ENCODE peak calls at places on chromosomes 6 and 20, in nine cellular contexts. Y is fibroblast of villous mesenchyme, J is LNCaP clone FGC, A is Peyer's patch, I is lung, F is OCI-LY7, X is fibroblast of the aortic adventitia, H is AG10803, O is suprapubic skin. E is an unnamed sample.
A peak's percentile ranks its signal among the peaks of the same experiment; 100 is the strongest.

GRCh38 chr6:79240509-79240908 is 6.0 kb upstream of the HMGN3 start:
- DNase-seq in I (no peak), H (no peak), Y (peak; percentile 21), A (no peak), J (no peak), X (no peak), F (no peak), O (no peak), E (peak; percentile 58)

GRCh38 chr6:11368760-11369159 is 136.3 kb upstream of the NEDD9 start:
- DNase-seq in Y (no peak), A (no peak), F (no peak), O (no peak), X (no peak), H (no peak), J (no peak), I (no peak), E (no peak)

GRCh38 chr20:48724891-48725588 is 102.8 kb downstream of the PREX1 start:
- DNase-seq in O (no peak), J (no peak), X (no peak), F (no peak), Y (no peak), H (no peak), I (no peak), A (no peak), E (no peak)

GRCh38 chr20:44405246-44405645 is 49.7 kb downstream of the HNF4A start:
- DNase-seq in O (no peak), X (no peak), I (no peak), A (peak; percentile 62), F (no peak), J (no peak), H (peak; percentile 18), Y (no peak), E (no peak)

GRCh38 chr6:80468398-80468797 is 361.9 kb downstream of the BCKDHB start:
- DNase-seq in Y (no peak), A (no peak), F (no peak), X (no peak), H (no peak), J (no peak), I (no peak), O (no peak), E (no peak)

GRCh38 chr20:8020314-8021079 is 936 bp upstream of the TMX4 start:
- DNase-seq in I (no peak), J (no peak), X (no peak), A (no peak), H (peak; percentile 15), Y (peak; percentile 55), O (no peak), F (peak; percentile 82), E (no peak)

GRCh38 chr20:53767206-53767924 is 173.7 kb upstream of the ZNF217 start:
- DNase-seq in J (no peak), A (no peak), H (no peak), X (no peak), F (no peak), Y (no peak), O (no peak), I (no peak), E (no peak)

GRCh38 chr6:34115396-34116314 is 30.2 kb downstream of the GRM4 start:
- DNase-seq in H (no peak), J (no peak), Y (peak; percentile 29), I (no peak), O (no peak), A (no peak), X (peak; percentile 15), F (peak; percentile 43), E (peak; percentile 27)

GRCh38 chr6:32069460-32069859 is 31.2 kb downstream of the CYP21A2 start:
- DNase-seq in H (no peak), J (no peak), F (no peak), A (no peak), I (no peak), X (no peak), O (no peak), Y (no peak), E (no peak)

GRCh38 chr6:13368716-13369115 is 40.4 kb upstream of the TBC1D7 start:
- DNase-seq in X (peak; percentile 58), F (no peak), H (peak; percentile 66), O (no peak), J (no peak), Y (peak; percentile 25), I (no peak), A (no peak), E (no peak)

GRCh38 chr6:98458713-98459112 is 375.7 kb upstream of the POU3F2 start:
- DNase-seq in O (no peak), X (no peak), I (no peak), H (no peak), Y (no peak), F (no peak), J (no peak), A (no peak), E (no peak)

GRCh38 chr6:158467923-158468322 is 92.0 kb upstream of the TMEM181 start:
- DNase-seq in X (no peak), A (no peak), F (no peak), J (no peak), H (no peak), Y (no peak), I (no peak), O (no peak), E (no peak)

GRCh38 chr6:158460602-158461092 is 99.2 kb upstream of the TMEM181 start:
- DNase-seq in O (no peak), J (no peak), F (no peak), X (peak; percentile 57), Y (peak; percentile 70), I (no peak), A (no peak), H (peak; percentile 78), E (peak; percentile 73)

GRCh38 chr6:158461954-158462353 is 97.9 kb upstream of the TMEM181 start:
- DNase-seq in A (no peak), J (no peak), O (no peak), F (no peak), I (no peak), Y (peak; percentile 71), H (no peak), X (no peak), E (peak; percentile 76)

GRCh38 chr6:158465747-158466146 is 94.1 kb upstream of the TMEM181 start:
- DNase-seq in A (no peak), H (no peak), J (no peak), O (no peak), F (no peak), Y (no peak), X (no peak), I (no peak), E (no peak)

GRCh38 chr6:158464483-158464882 is 95.4 kb upstream of the TMEM181 start:
- DNase-seq in I (no peak), Y (no peak), H (no peak), J (no peak), X (no peak), F (no peak), A (no peak), O (no peak), E (no peak)
- H3K4me3 ChIP-seq in I (no peak overlapping the region), Y (no peak overlapping the region), H (no peak overlapping the region), J (no peak overlapping the region), X (no peak overlapping the region), F (no peak overlapping the region), A (no peak overlapping the region), O (no peak overlapping the region), E (no peak overlapping the region)

GRCh38 chr6:107421696-107422256 is 37.6 kb downstream of the PDSS2 start:
- DNase-seq in J (peak; percentile 69), X (no peak), I (no peak), Y (no peak), F (no peak), A (no peak), O (no peak), H (no peak), E (no peak)

GRCh38 chr6:107414246-107414645 is 45.1 kb downstream of the PDSS2 start:
- DNase-seq in J (peak; percentile 50), Y (no peak), O (no peak), X (peak; percentile 63), H (no peak), A (no peak), I (no peak), F (no peak), E (no peak)

GRCh38 chr6:107416179-107416578 is 43.2 kb downstream of the PDSS2 start:
- DNase-seq in O (no peak), A (no peak), I (no peak), Y (peak; percentile 11), F (no peak), X (no peak), H (no peak), J (no peak), E (no peak)

GRCh38 chr6:107419747-107420146 is 39.6 kb downstream of the PDSS2 start:
- DNase-seq in A (no peak), Y (no peak), X (no peak), J (no peak), I (no peak), H (peak; percentile 42), F (no peak), O (no peak), E (peak; percentile 36)

DNA sequence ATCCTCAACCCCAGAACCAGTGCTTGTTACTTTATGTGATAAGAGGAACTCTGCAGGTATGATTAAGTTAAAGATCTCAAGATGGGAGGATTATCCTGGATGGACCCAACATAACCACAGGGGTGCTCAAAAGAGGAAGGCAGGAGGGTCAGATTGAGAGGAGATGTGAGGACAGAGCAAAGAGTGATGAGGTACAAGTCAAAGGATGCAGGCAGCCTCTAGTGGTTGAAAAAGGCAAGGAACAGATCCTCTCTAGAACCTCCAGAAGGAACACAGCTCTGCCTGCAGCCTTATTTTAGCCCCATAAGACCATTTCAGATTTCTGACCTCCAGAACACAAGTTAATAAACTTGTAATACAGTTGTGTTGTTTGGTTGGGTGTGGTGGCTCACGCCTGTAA is 41.2 kb downstream of the PDSS2 start:
- DNase-seq in A (no peak), O (no peak), X (peak; percentile 20), H (no peak), Y (no peak), J (no peak), I (no peak), F (peak; percentile 19), E (peak; percentile 33)
- TF ChIP-seq CTCF in A (no peak), O (no peak), X (peak; percentile 53), H (peak; percentile 48), Y (peak; percentile 57), J (peak; percentile 17), I (no peak), F (peak; percentile 66), E (peak; percentile 66)

DNA sequence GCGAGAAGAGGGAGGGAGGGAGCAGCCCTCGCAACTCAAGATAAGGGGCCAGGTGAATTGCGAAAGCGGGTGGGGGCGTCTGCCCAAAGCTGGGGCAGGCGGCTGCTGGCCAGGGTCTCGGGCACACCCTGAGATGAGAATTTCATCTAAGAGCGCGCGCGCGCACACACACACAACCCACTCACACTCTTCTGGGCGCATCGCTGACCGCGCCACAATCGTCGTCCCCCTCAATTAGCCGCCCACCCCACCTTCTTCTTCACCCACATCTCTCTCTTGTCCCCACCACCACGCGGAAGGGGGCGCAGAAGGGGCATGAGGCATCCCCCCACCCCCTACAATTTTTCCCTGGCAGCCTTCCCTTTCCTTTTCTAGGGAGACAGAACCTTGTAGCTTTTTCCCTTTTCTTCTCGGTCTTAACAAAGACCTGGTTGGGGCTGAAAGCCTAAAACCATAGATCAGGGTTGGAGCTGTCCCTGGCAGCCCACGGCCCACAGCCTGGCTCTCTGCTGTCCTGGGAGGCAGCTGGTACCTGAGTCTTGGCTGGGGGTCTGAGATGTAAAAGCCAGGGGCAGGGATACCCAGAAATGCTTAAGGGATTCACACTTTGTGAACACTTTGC is 737 bp upstream of the PTPRT start:
- DNase-seq in O (no peak), F (no peak), A (no peak), X (no peak), H (no peak), I (no peak), J (no peak), Y (no peak), E (no peak)
- H3K4me3 ChIP-seq in O (peak overlapping the region; percentile 45), F (no peak overlapping the region), A (no peak overlapping the region), X (no peak overlapping the region), H (no peak overlapping the region), I (no peak overlapping the region), J (no peak overlapping the region), Y (no peak overlapping the region), E (no peak overlapping the region)

GRCh38 chr6:169158750-169159149 is 94.9 kb downstream of the THBS2 start:
- DNase-seq in Y (no peak), I (peak; percentile 25), O (no peak), J (no peak), H (no peak), A (no peak), F (no peak), X (peak; percentile 30), E (peak; percentile 31)
- TF ChIP-seq CTCF in Y (no peak), I (no peak), O (no peak), J (no peak), H (peak; percentile 29), A (no peak), F (no peak), X (peak; percentile 20), E (peak; percentile 10)